ENCODE peak calls at places on chromosomes 6 and 20, in ten cellular contexts. G is ovary, U is psoas muscle, F is fibroblast of lung, W is endothelial cell, I is neural crest cell, Q is nephron progenitor cell, X is lower leg skin, S is fibroblast of pulmonary artery, D is AG09319. Z is an unnamed sample.

GRCh38 chr20:10433623-10434466 is at the start of gene MKKS:
- DNase-seq in F (peak; percentile 94), G (peak; percentile 92), W (peak; percentile 89), I (peak; percentile 82), U (peak; percentile 96), D (peak; percentile 83), S (peak; percentile 94), X (peak; percentile 97), Q (peak; percentile 91), Z (peak; percentile 93)

GRCh38 chr6:79949235-79949634 is 1.9 kb upstream of the ELOVL4 start:
- DNase-seq in I (peak; percentile 46), F (peak; percentile 80), U (no peak), S (peak; percentile 82), W (peak; percentile 57), D (peak; percentile 28), G (no peak), X (no peak), Q (peak; percentile 51), Z (peak; percentile 15)

GRCh38 chr6:146770965-146771735 is 172.4 kb downstream of the ADGB start:
- DNase-seq in Q (no peak), X (peak; percentile 89), W (peak; percentile 77), G (peak; percentile 7), S (no peak), F (no peak), I (no peak), D (no peak), U (peak; percentile 71), Z (no peak)

GRCh38 chr6:63635563-63636515 is at the start of gene PHF3:
- DNase-seq in I (peak; percentile 79), X (peak; percentile 97), S (peak; percentile 91), D (peak; percentile 60), U (peak; percentile 96), Q (peak; percentile 91), F (peak; percentile 89), W (peak; percentile 88), G (peak; percentile 92), Z (peak; percentile 96)

GRCh38 chr20:64080013-64080812 is at the start of gene OPRL1:
- DNase-seq in F (no peak), I (no peak), D (no peak), G (peak; percentile 53), W (no peak), S (peak; percentile 17), U (peak; percentile 62), Q (no peak), X (no peak), Z (peak; percentile 68)

GRCh38 chr6:23692184-23692583 is 433.8 kb upstream of the NRSN1 start:
- DNase-seq in G (no peak), S (no peak), W (no peak), U (no peak), X (no peak), D (no peak), F (no peak), I (no peak), Q (no peak), Z (no peak)

GRCh38 chr6:3755637-3756515 is 4.4 kb upstream of the PXDC1 start:
- DNase-seq in X (peak; percentile 42), S (no peak), G (no peak), Q (no peak), D (no peak), F (no peak), U (no peak), W (no peak), I (no peak), Z (no peak)

GRCh38 chr6:4157506-4157905 is 22.1 kb upstream of the ECI2 start:
- DNase-seq in U (no peak), X (no peak), I (no peak), S (no peak), G (no peak), D (no peak), W (no peak), F (no peak), Q (no peak), Z (no peak)

GRCh38 chr6:35140991-35141720 is at the start of gene TCP11:
- DNase-seq in D (no peak), Q (no peak), G (peak; percentile 40), X (no peak), U (peak; percentile 69), W (no peak), S (no peak), I (no peak), F (no peak), Z (peak; percentile 51)

GRCh38 chr6:160248538-160248937 is 10.1 kb downstream of the SLC22A2 start:
- DNase-seq in S (peak; percentile 44), D (no peak), W (no peak), U (no peak), I (no peak), F (no peak), X (no peak), Q (no peak), G (no peak), Z (no peak)

GRCh38 chr6:104407957-104408356 is 451.8 kb downstream of the HACE1 start:
- DNase-seq in X (no peak), D (no peak), U (no peak), Q (no peak), G (no peak), I (no peak), F (no peak), S (no peak), W (no peak), Z (no peak)

GRCh38 chr6:21587182-21587924 is 6.2 kb upstream of the SOX4 start:
- DNase-seq in S (peak; percentile 76), X (peak; percentile 93), W (peak; percentile 70), U (peak; percentile 78), G (peak; percentile 82), Q (peak; percentile 66), D (no peak), F (peak; percentile 76), I (peak; percentile 58), Z (peak; percentile 82)
- TF ChIP-seq CTCF in S (peak; percentile 24), X (no peak), W (peak; percentile 14), U (peak; percentile 8), G (no peak), Q (no peak), D (peak; percentile 29), F (peak; percentile 32), I (peak; percentile 50), Z (peak; percentile 28)

GRCh38 chr6:350371-350770 is 41.2 kb upstream of the IRF4 start:
- DNase-seq in X (no peak), S (no peak), G (no peak), U (no peak), W (no peak), I (no peak), D (no peak), F (no peak), Q (no peak), Z (no peak)

GRCh38 chr6:352474-352873 is 39.1 kb upstream of the IRF4 start:
- DNase-seq in F (no peak), D (no peak), Q (no peak), U (no peak), G (no peak), W (no peak), S (no peak), I (no peak), X (no peak), Z (no peak)

GRCh38 chr6:352896-353470 is 38.6 kb upstream of the IRF4 start:
- DNase-seq in W (no peak), G (no peak), I (no peak), F (no peak), X (no peak), S (no peak), U (no peak), D (no peak), Q (no peak), Z (no peak)

GRCh38 chr6:351011-351866 is 40.3 kb upstream of the IRF4 start:
- DNase-seq in Q (no peak), U (no peak), S (no peak), F (no peak), W (no peak), D (no peak), G (no peak), I (no peak), X (no peak), Z (no peak)

DNA sequence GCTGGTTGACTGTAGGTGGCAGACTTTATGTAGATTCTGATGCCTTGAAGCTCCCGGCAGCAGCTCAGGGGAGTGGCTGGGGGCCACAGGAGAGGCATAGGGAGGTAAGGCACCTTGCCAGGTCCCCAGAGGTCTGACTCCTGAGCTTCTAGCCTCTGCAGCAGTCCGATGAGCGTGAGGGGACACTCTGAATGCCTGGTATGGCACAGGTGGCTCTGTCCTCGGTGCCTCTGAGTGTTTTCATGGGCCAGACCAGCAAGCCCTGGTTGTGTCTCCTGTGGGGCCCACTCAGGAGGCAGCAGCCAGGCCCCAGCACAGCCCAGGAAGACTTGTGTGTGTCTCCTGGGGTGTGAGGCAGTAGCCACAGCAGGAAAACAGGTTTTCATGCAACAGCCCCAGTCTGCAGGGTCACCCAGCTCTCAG is 39.7 kb upstream of the IRF4 start:
- DNase-seq in S (no peak), I (no peak), Q (no peak), F (no peak), X (no peak), G (no peak), D (no peak), W (no peak), U (no peak), Z (no peak)
- TF ChIP-seq CTCF in S (no peak), I (no peak), Q (no peak), F (no peak), X (no peak), G (no peak), D (no peak), W (no peak), U (no peak), Z (no peak)

DNA sequence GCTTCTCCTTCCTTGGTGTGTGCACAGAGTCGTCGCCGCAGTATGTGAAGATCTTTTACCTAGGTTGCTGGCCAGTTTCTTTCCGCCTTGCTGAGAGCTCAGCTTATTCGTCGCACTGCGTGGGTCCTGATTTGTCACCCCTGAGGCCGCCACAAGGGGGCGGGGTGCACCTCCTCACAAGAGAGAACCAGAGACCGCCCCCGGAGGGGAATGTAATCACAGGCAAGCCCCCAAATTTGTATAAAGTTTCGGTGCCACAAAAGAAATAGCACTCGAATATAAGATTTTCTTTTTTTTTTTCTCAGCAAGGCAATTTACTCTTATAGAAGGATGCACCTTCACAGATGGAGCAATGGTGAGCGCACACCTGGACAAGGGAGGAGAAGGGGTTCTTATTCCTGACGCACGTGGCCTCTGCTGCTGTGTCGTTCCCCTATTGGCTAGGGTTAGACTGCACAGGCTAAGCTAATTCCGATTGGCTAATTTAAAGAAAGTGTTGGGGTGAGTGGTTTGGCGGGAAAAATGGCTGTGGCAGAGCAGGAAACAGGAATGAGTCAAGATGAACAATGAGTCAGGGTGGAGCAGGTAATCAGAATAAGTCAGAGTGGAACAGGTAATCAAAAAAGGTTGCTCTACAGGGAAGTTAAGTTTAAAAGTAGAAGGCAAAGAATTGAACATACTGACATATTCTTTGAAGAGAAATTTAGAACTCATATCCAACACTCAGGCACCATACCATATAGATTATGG is 19.5 kb downstream of the NCOA3 start:
- DNase-seq in F (no peak), U (no peak), D (no peak), X (no peak), W (no peak), Q (peak; percentile 15), G (no peak), I (no peak), S (no peak), Z (no peak)
- TF ChIP-seq CTCF in F (no peak), U (no peak), D (no peak), X (no peak), W (peak; percentile 27), Q (no peak), G (no peak), I (peak; percentile 40), S (no peak), Z (peak; percentile 6)

DNA sequence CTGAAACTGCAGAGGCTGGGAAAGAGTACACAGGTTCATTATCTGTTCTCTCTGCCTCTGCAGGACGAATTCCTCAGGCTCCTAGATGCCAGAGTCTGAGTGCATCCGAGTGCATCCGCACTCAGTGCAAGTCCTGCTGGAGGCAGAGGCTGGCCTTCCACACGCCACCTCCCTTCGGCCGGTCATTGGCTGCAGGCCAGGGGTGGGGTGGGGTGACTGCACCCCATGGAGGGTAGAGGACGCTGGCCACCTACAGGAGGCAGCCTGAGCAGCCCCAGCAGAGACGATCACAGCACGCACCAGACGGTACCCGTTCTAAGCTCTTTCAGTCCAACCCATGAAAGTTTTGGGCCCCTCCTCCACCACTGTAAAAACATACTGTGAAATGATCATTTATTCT is 11.7 kb downstream of the SFT2D1 start:
- DNase-seq in W (peak; percentile 76), U (peak; percentile 68), S (peak; percentile 42), I (peak; percentile 36), X (peak; percentile 84), F (peak; percentile 42), D (no peak), Q (peak; percentile 67), G (no peak), Z (no peak)
- TF ChIP-seq CTCF in W (no peak), U (no peak), S (peak; percentile 12), I (no peak), X (no peak), F (peak; percentile 14), D (no peak), Q (no peak), G (no peak), Z (peak; percentile 8)

Z was measured in GM06990.